ENCODE peak calls at places on chromosomes 11 and 22, in nine cellular contexts. U is AG10803, N is tibial nerve, P is lower lobe of right lung, T is astrocyte of the spinal cord, B is BJ, L is ovary, J is WTC11, C is astrocyte. W is an unnamed sample.

GRCh38 chr11:63459586-63459985 is 31.4 kb downstream of the PLAAT5 start:
- DNase-seq in C (no peak), T (peak), N (no peak), P (no peak), J (peak), U (no peak), B (no peak), L (no peak), W (no peak)

GRCh38 chr22:20316844-20317401 is 2.9 kb downstream of the DGCR6L start:
- DNase-seq in U (no peak), T (no peak), N (no peak), B (no peak), C (no peak), P (no peak), J (peak), L (no peak), W (no peak)

GRCh38 chr22:39995346-39996252 is 845 bp downstream of the FAM83F start:
- DNase-seq in T (no peak), C (no peak), N (no peak), L (no peak), J (no peak), U (no peak), B (no peak), P (no peak), W (no peak)

GRCh38 chr11:78313181-78313788 is 104.3 kb downstream of the GAB2 start:
- DNase-seq in J (no peak), C (peak), P (no peak), B (no peak), N (no peak), U (peak), T (peak), L (no peak), W (no peak)

GRCh38 chr11:70032943-70033710 is 45.0 kb upstream of the ANO1 start:
- DNase-seq in N (no peak), J (no peak), L (no peak), B (no peak), U (no peak), T (no peak), C (no peak), P (no peak), W (no peak)

GRCh38 chr11:95296621-95297025 is 65.6 kb upstream of the SESN3 start:
- DNase-seq in C (peak), U (no peak), T (no peak), N (no peak), B (no peak), L (no peak), J (no peak), P (no peak), W (no peak)

GRCh38 chr22:26197427-26197826 is 28.2 kb downstream of the SEZ6L start:
- DNase-seq in L (no peak), N (no peak), J (no peak), P (no peak), U (no peak), B (no peak), C (no peak), T (no peak), W (no peak)

GRCh38 chr11:106391771-106392412 is 314.4 kb downstream of the AASDHPPT start:
- DNase-seq in P (no peak), B (peak), U (peak), T (peak), L (no peak), N (no peak), J (no peak), C (peak), W (no peak)

GRCh38 chr22:17601031-17601430 is 27.5 kb downstream of the ATP6V1E1 start:
- DNase-seq in B (no peak), J (no peak), P (no peak), N (no peak), T (no peak), L (no peak), U (no peak), C (no peak), W (no peak)

GRCh38 chr11:62687508-62688396 is 1.6 kb downstream of the LRRN4CL start:
- DNase-seq in C (no peak), U (no peak), T (no peak), N (no peak), P (no peak), B (no peak), L (no peak), J (peak), W (no peak)

GRCh38 chr11:110901441-110901840 is 189.2 kb upstream of the ARHGAP20 start:
- DNase-seq in C (no peak), N (no peak), B (no peak), J (no peak), U (no peak), P (no peak), L (no peak), T (no peak), W (no peak)

GRCh38 chr11:69878927-69879733 is 59.9 kb upstream of the FGF3 start:
- DNase-seq in B (no peak), T (no peak), U (no peak), L (no peak), P (peak), N (no peak), J (no peak), C (no peak), W (no peak)

GRCh38 chr11:18668131-18668530 is 30.4 kb upstream of the TMEM86A start:
- DNase-seq in N (no peak), L (no peak), P (no peak), U (no peak), J (no peak), B (no peak), T (no peak), C (no peak), W (no peak)

GRCh38 chr11:103433380-103433779 is 324.2 kb downstream of the DYNC2H1 start:
- DNase-seq in U (peak), B (peak), T (peak), P (no peak), J (no peak), C (peak), N (no peak), L (no peak), W (no peak)

GRCh38 chr11:120340529-120340928 is 4.3 kb downstream of the ARHGEF12 start:
- DNase-seq in P (no peak), U (no peak), B (no peak), T (peak), C (no peak), J (no peak), N (no peak), L (no peak), W (no peak)

GRCh38 chr11:559712-560304 is 730 bp downstream of the LMNTD2 start:
- DNase-seq in C (no peak), L (no peak), T (no peak), U (no peak), P (no peak), N (no peak), B (no peak), J (peak), W (no peak)

GRCh38 chr11:134277176-134278001 is 1.2 kb downstream of the GLB1L3 start:
- DNase-seq in C (no peak), B (no peak), L (no peak), J (peak), T (no peak), N (no peak), P (no peak), U (no peak), W (peak)

GRCh38 chr11:123304828-123305530 is 109.9 kb upstream of the CLMP start:
- DNase-seq in C (no peak), L (no peak), U (no peak), T (no peak), B (no peak), J (no peak), P (no peak), N (no peak), W (no peak)

GRCh38 chr22:49011379-49011768 is 816.3 kb downstream of the BRD1 start:
- DNase-seq in J (no peak), B (no peak), N (peak), C (no peak), T (no peak), L (no peak), P (peak), U (no peak), W (no peak)

GRCh38 chr22:37953437-37954179 is at the start of the genes C22orf23 and POLR2F:
- DNase-seq in B (peak), T (peak), U (peak), P (peak), L (peak), C (peak), J (peak), N (peak), W (peak)
- TF ChIP-seq CTCF in B (no peak), T (no peak), U (no peak), P (no peak), L (no peak), C (no peak), J (no peak), N (no peak), W (no peak)

GRCh38 chr22:50525104-50525958 is at the start of gene SCO2:
- DNase-seq in L (peak), U (peak), N (peak), P (peak), T (peak), B (peak), C (peak), J (peak), W (peak)
- TF ChIP-seq CTCF in L (peak), U (peak), N (peak), P (peak), T (peak), B (peak), C (peak), J (no peak), W (no peak)

GRCh38 chr11:47269002-47269828 is 718 bp upstream of the MADD start:
- DNase-seq in U (peak), C (peak), N (peak), P (peak), J (peak), L (peak), B (peak), T (peak), W (peak)
- TF ChIP-seq CTCF in U (peak), C (no peak), N (peak), P (no peak), J (no peak), L (peak), B (peak), T (no peak), W (no peak)

GRCh38 chr11:117618956-117619355 is 178.1 kb downstream of the DSCAML1 start:
- DNase-seq in L (no peak), U (no peak), T (no peak), P (no peak), B (no peak), N (no peak), J (peak), C (no peak), W (no peak)
- TF ChIP-seq CTCF in L (no peak), U (no peak), T (no peak), P (no peak), B (peak), N (no peak), J (no peak), C (no peak), W (no peak)

GRCh38 chr11:32809313-32809712 is 14.9 kb upstream of the CCDC73 start:
- DNase-seq in J (peak), N (peak), C (peak), P (peak), U (peak), T (peak), B (peak), L (peak), W (peak)
- TF ChIP-seq CTCF in J (peak), N (peak), C (peak), P (peak), U (peak), T (peak), B (peak), L (no peak), W (peak)

GRCh38 chr11:36431429-36432092 is 78.5 kb downstream of the TRAF6 start:
- DNase-seq in C (peak), B (peak), N (no peak), P (no peak), T (peak), U (peak), L (peak), J (no peak), W (no peak)
- TF ChIP-seq CTCF in C (peak), B (peak), N (no peak), P (no peak), T (peak), U (peak), L (no peak), J (no peak), W (no peak)

GRCh38 chr11:4203603-4204360 is 109.2 kb downstream of the RRM1 start:
- DNase-seq in U (no peak), P (no peak), N (no peak), C (no peak), T (no peak), B (no peak), L (no peak), J (no peak), W (no peak)
- TF ChIP-seq CTCF in U (peak), P (no peak), N (no peak), C (no peak), T (no peak), B (no peak), L (no peak), J (peak), W (no peak)

GRCh38 chr11:65170058-65170534 is at the start of gene SPDYC:
- DNase-seq in T (no peak), B (no peak), N (no peak), L (no peak), U (no peak), J (peak), P (no peak), C (no peak), W (no peak)
- TF ChIP-seq CTCF in T (no peak), B (no peak), N (no peak), L (no peak), U (no peak), J (no peak), P (no peak), C (no peak), W (no peak)

W was measured in mesothelial cell of epicardium.